ENCODE peak calls at places on chromosomes 1 and 21, in ten cellular contexts. J is astrocyte of the spinal cord, O is pancreas, M is lower lobe of right lung, R is ovary, K is neural progenitor cell, G is dorsolateral prefrontal cortex, A is brain microvascular endothelial cell, N is heart left ventricle, Q is mammary epithelial cell. W is an unnamed sample.

GRCh38 chr1:161258439-161259386 is at the start of gene PCP4L1:
- DNase-seq in M (peak; percentile 68), A (peak; percentile 48), Q (peak; percentile 69), R (peak; percentile 65), O (peak; percentile 57), K (peak; percentile 92), J (peak; percentile 37), N (peak; percentile 35), G (peak; percentile 36), W (no peak)

GRCh38 chr21:42451941-42452340 is 44.1 kb downstream of the RSPH1 start:
- DNase-seq in M (no peak), A (no peak), K (no peak), J (no peak), G (no peak), Q (no peak), O (no peak), N (no peak), R (no peak), W (no peak)

GRCh38 chr1:218384576-218384975 is 39.4 kb downstream of the TGFB2 start:
- DNase-seq in R (no peak), K (no peak), N (no peak), A (peak; percentile 76), G (no peak), O (no peak), M (no peak), Q (no peak), J (peak; percentile 53), W (no peak)

GRCh38 chr1:219126267-219126862 is 47.3 kb upstream of the LYPLAL1 start:
- DNase-seq in J (no peak), G (no peak), N (no peak), Q (no peak), M (no peak), R (no peak), O (no peak), K (no peak), A (no peak), W (peak; percentile 20)

GRCh38 chr1:151370211-151370911 is 2.1 kb downstream of the SELENBP1 start:
- DNase-seq in K (no peak), M (peak; percentile 69), A (no peak), Q (no peak), R (peak; percentile 56), O (no peak), N (peak; percentile 56), G (no peak), J (no peak), W (no peak)

GRCh38 chr1:205543351-205544305 is 39.2 kb downstream of the CDK18 start:
- DNase-seq in Q (peak; percentile 91), N (peak; percentile 85), R (peak; percentile 83), G (peak; percentile 68), J (peak; percentile 77), K (peak; percentile 94), O (peak; percentile 47), A (peak; percentile 76), M (peak; percentile 86), W (peak; percentile 53)

GRCh38 chr1:29280780-29281131 is 44.4 kb downstream of the PTPRU start:
- DNase-seq in R (no peak), G (no peak), M (no peak), A (peak; percentile 16), N (no peak), O (no peak), J (peak; percentile 35), Q (peak; percentile 73), K (no peak), W (no peak)

GRCh38 chr1:41535236-41535720 is 50.8 kb upstream of the EDN2 start:
- DNase-seq in G (no peak), J (no peak), A (no peak), K (no peak), O (no peak), Q (no peak), N (peak; percentile 6), M (peak; percentile 31), R (peak; percentile 11), W (no peak)

GRCh38 chr1:70896224-70896623 is 151.4 kb downstream of the PTGER3 start:
- DNase-seq in G (no peak), N (no peak), M (no peak), O (no peak), R (no peak), J (no peak), A (no peak), K (peak; percentile 9), Q (no peak), W (no peak)

GRCh38 chr1:174197547-174197946 is 38.2 kb downstream of the RABGAP1L start:
- DNase-seq in G (no peak), R (no peak), J (no peak), O (no peak), N (peak; percentile 34), Q (no peak), M (peak; percentile 57), A (no peak), K (no peak), W (no peak)
- H3K4me3 ChIP-seq in G (no peak overlapping the region), R (no peak overlapping the region), J (no peak overlapping the region), O (no peak overlapping the region), N (no peak overlapping the region), Q (no peak overlapping the region), M (no peak overlapping the region), A (no peak overlapping the region), K (no peak overlapping the region), W (no peak overlapping the region)

DNA sequence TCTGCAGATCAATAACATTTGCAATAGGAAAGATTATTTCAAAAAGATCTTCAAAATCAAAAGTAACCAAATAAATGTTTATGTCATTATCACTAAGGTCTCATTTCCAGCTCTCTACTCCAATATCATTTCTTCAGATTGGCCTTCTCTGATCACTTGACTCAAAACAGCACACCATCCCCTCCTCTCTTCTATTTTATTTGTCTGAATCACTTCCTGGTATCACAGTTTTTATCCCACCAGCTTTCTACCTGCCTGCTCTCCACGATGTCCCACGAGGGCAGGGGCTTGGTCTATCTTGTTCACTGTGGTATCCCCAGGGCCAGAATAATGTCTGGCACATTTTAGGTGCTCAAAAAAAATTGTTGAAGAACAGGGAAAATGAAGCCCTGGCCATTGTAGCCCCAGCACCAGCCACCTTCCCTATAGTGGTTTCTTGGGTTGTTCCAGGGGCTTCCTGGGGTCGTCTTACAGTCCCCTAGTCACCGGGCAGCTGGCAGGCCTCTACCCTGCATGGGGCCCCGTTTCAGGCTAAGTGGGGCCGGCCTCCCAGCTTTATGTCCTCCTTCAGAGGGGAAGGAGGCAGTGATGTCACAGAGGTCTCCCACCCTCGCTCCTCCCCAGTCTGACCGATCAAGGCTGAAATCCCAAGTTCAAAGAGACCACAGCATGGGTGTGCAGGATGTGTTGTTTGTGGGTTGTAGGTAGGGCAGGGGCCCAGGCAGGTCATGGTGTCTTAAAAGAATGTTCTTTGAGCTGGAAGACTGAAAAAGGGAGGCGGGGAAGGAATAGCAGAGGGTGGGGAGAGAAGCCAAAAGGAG is 3.5 kb upstream of the PADI1 start:
- DNase-seq in Q (no peak), G (peak; percentile 2), J (peak; percentile 46), O (no peak), M (peak; percentile 36), N (no peak), R (no peak), K (no peak), A (no peak), W (no peak)
- TF ChIP-seq CTCF in Q (no peak), G (no peak), J (no peak), O (no peak), M (no peak), N (no peak), R (no peak), K (no peak), A (no peak), W (no peak)

DNA sequence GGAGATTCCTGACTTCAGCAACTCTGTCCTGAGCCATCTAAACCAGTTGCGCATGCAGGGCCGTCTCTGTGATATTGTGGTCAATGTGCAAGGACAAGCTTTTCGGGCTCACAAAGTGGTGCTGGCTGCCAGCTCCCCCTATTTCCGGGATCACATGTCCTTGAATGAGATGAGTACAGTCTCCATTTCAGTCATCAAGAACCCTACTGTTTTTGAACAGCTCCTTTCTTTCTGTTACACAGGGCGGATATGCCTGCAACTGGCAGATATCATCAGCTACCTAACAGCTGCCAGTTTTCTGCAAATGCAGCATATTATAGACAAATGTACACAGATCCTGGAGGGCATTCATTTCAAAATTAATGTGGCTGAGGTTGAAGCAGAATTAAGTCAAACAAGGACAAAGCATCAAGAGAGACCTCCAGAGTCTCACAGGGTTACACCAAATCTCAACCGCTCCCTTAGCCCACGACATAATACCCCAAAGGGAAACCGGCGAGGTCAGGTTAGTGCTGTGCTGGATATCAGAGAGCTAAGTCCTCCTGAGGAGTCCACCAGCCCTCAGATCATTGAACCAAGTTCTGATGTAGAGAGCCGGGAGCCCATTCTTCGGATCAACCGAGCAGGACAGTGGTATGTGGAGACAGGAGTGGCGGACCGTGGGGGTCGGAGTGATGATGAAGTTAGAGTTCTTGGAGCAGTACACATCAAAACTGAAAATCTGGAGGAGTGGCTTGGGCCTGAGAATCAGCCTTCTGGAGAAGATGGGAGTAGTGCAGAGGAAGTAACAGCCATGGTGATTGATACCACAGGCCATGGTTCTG is 2.3 kb downstream of the ZBTB37 start:
- DNase-seq in M (no peak), J (no peak), N (no peak), G (no peak), O (peak; percentile 22), K (no peak), A (no peak), Q (no peak), R (no peak), W (no peak)
- H3K4me3 ChIP-seq in M (peak overlapping the region; percentile 12), J (no peak overlapping the region), N (no peak overlapping the region), G (no peak overlapping the region), O (no peak overlapping the region), K (no peak overlapping the region), A (no peak overlapping the region), Q (no peak overlapping the region), R (no peak overlapping the region), W (no peak overlapping the region)

GRCh38 chr1:1956101-1956500 is 37.0 kb upstream of the TMEM52 start:
- DNase-seq in K (no peak), R (no peak), G (no peak), O (no peak), J (no peak), Q (no peak), N (no peak), A (no peak), M (no peak), W (no peak)

GRCh38 chr1:1955651-1956094 is 36.6 kb upstream of the TMEM52 start:
- DNase-seq in J (no peak), Q (no peak), A (no peak), R (no peak), G (no peak), K (no peak), N (no peak), O (no peak), M (no peak), W (no peak)

GRCh38 chr1:1954015-1954414 is 34.9 kb upstream of the TMEM52 start:
- DNase-seq in A (no peak), Q (no peak), R (no peak), M (no peak), K (no peak), N (no peak), G (no peak), J (no peak), O (no peak), W (no peak)

GRCh38 chr1:1956586-1957532 is 37.8 kb upstream of the TMEM52 start:
- DNase-seq in J (no peak), O (no peak), N (no peak), R (no peak), Q (no peak), A (no peak), G (no peak), K (no peak), M (peak; percentile 32), W (no peak)

GRCh38 chr1:1954831-1955441 is 35.9 kb upstream of the TMEM52 start:
- DNase-seq in M (no peak), N (no peak), O (no peak), K (no peak), G (no peak), A (no peak), J (no peak), Q (no peak), R (no peak), W (no peak)
- TF ChIP-seq CTCF in M (no peak), N (no peak), O (no peak), K (peak; percentile 29), G (no peak), A (peak; percentile 40), J (peak; percentile 22), Q (no peak), R (no peak), W (no peak)

W was measured in AG09309.